ENCODE peak calls at places on chromosome 21, in five cellular contexts. One of them, this sample, is unnamed.

GRCh38 chr21:27047331-27048314 is 80.7 kb upstream of the ADAMTS5 start:
- DNase-seq in GM12864: no peak
- DNase-seq in uterus: no peak
- DNase-seq in upper lobe of right lung: no peak
- DNase-seq in fibroblast of lung: peak
- DNase-seq in this sample: no peak

GRCh38 chr21:46532080-46532479 is 72.8 kb downstream of the S100B start:
- DNase-seq in fibroblast of lung: no peak
- DNase-seq in upper lobe of right lung: no peak
- DNase-seq in uterus: no peak
- DNase-seq in GM12864: no peak
- DNase-seq in this sample: no peak

GRCh38 chr21:26659181-26659580 is 86.1 kb upstream of the CYYR1 start:
- DNase-seq in GM12864: no peak
- DNase-seq in upper lobe of right lung: no peak
- DNase-seq in uterus: no peak
- DNase-seq in fibroblast of lung: no peak
- DNase-seq in this sample: no peak

GRCh38 chr21:33135925-33136324 is 66.0 kb downstream of the OLIG1 start:
- DNase-seq in uterus: no peak
- DNase-seq in GM12864: no peak
- DNase-seq in upper lobe of right lung: no peak
- DNase-seq in fibroblast of lung: no peak
- DNase-seq in this sample: no peak

GRCh38 chr21:41396452-41397107 is 29.5 kb upstream of the MX1 start:
- DNase-seq in upper lobe of right lung: peak
- DNase-seq in uterus: no peak
- DNase-seq in fibroblast of lung: no peak
- DNase-seq in GM12864: no peak
- DNase-seq in this sample: no peak

GRCh38 chr21:46545363-46545762 is 59.5 kb downstream of the S100B start:
- DNase-seq in fibroblast of lung: no peak
- DNase-seq in upper lobe of right lung: no peak
- DNase-seq in GM12864: no peak
- DNase-seq in uterus: no peak
- DNase-seq in this sample: no peak

GRCh38 chr21:21457077-21457476 is 458.9 kb downstream of the NCAM2 start:
- DNase-seq in GM12864: no peak
- DNase-seq in fibroblast of lung: no peak
- DNase-seq in upper lobe of right lung: no peak
- DNase-seq in uterus: no peak
- DNase-seq in this sample: no peak

GRCh38 chr21:27424601-27425000 is 457.7 kb upstream of the ADAMTS5 start:
- DNase-seq in uterus: no peak
- DNase-seq in fibroblast of lung: no peak
- DNase-seq in GM12864: no peak
- DNase-seq in upper lobe of right lung: no peak
- DNase-seq in this sample: no peak

GRCh38 chr21:27033467-27033866 is 66.6 kb upstream of the ADAMTS5 start:
- DNase-seq in GM12864: no peak
- DNase-seq in uterus: no peak
- DNase-seq in fibroblast of lung: no peak
- DNase-seq in upper lobe of right lung: no peak
- DNase-seq in this sample: no peak

GRCh38 chr21:38234395-38235142 is 22.2 kb upstream of the KCNJ15 start:
- DNase-seq in uterus: no peak
- DNase-seq in fibroblast of lung: no peak
- DNase-seq in upper lobe of right lung: no peak
- DNase-seq in GM12864: no peak
- DNase-seq in this sample: no peak

GRCh38 chr21:33237446-33237845 is 7.7 kb downstream of the IFNAR2 start:
- DNase-seq in uterus: no peak
- DNase-seq in fibroblast of lung: no peak
- DNase-seq in GM12864: no peak
- DNase-seq in upper lobe of right lung: no peak
- DNase-seq in this sample: no peak

GRCh38 chr21:39705849-39706248 is 39.1 kb upstream of the IGSF5 start:
- DNase-seq in GM12864: no peak
- DNase-seq in upper lobe of right lung: no peak
- DNase-seq in uterus: no peak
- DNase-seq in fibroblast of lung: no peak
- DNase-seq in this sample: no peak

GRCh38 chr21:26846036-26846931 is 1.1 kb upstream of the ADAMTS1 start:
- DNase-seq in upper lobe of right lung: peak
- DNase-seq in fibroblast of lung: peak
- DNase-seq in uterus: peak
- DNase-seq in GM12864: no peak
- DNase-seq in this sample: no peak

GRCh38 chr21:42665484-42665883 is 12.1 kb downstream of the PDE9A start:
- DNase-seq in upper lobe of right lung: no peak
- DNase-seq in uterus: no peak
- DNase-seq in fibroblast of lung: no peak
- DNase-seq in GM12864: no peak
- DNase-seq in this sample: no peak
- TF ChIP-seq CTCF in upper lobe of right lung: no peak
- TF ChIP-seq CTCF in uterus: no peak
- TF ChIP-seq CTCF in fibroblast of lung: no peak
- TF ChIP-seq CTCF in GM12864: no peak
- TF ChIP-seq CTCF in this sample: no peak

DNA sequence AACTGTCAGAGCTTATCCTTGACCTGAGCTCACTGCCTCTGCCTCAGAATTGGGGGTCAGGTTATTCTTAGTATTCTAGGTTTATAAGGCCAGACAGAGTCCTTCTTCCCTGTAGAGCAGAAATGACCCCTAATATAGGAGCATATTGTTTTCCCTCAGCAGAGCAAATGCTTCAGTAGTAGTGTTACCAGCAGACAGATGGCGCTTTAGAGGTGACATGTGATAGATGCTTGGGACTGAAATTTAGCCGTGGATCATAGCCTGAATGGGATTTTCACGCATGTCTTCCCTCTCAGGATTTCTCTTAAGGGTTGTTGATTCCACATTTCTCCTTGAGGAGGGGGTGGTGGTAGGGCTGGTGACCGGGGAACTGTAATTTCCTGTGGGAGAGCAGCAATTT is 24.5 kb downstream of the ADARB1 start:
- DNase-seq in upper lobe of right lung: no peak
- DNase-seq in uterus: no peak
- DNase-seq in fibroblast of lung: no peak
- DNase-seq in GM12864: no peak
- DNase-seq in this sample: peak
- TF ChIP-seq CTCF in upper lobe of right lung: peak
- TF ChIP-seq CTCF in uterus: no peak
- TF ChIP-seq CTCF in fibroblast of lung: peak
- TF ChIP-seq CTCF in GM12864: peak
- TF ChIP-seq CTCF in this sample: peak

DNA sequence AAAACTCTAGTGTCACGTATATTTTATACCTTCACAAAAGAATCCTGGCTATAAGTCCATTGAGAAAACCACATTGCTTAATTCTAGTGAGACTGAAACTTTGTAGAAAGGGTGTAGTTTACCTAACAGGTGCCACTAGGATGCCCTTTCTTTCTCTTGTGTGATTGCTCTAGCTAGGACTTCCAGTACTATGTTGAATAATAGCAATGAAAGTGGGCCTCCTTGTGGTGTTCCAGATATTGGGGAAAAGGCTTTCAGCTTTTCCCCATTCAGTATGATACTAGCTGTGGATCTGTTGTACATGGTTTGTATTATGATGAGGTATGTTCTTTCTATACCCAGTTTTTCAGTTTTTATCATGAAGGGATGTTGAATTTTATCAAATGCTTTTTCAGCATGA is 39.7 kb upstream of the CHODL start:
- DNase-seq in GM12864: no peak
- DNase-seq in uterus: no peak
- DNase-seq in fibroblast of lung: no peak
- DNase-seq in upper lobe of right lung: no peak
- DNase-seq in this sample: no peak
- TF ChIP-seq CTCF in GM12864: no peak
- TF ChIP-seq CTCF in uterus: no peak
- TF ChIP-seq CTCF in fibroblast of lung: no peak
- TF ChIP-seq CTCF in upper lobe of right lung: no peak
- TF ChIP-seq CTCF in this sample: no peak

GRCh38 chr21:17729455-17729854 is 89.7 kb downstream of the C21orf91 start:
- DNase-seq in fibroblast of lung: no peak
- DNase-seq in upper lobe of right lung: no peak
- DNase-seq in uterus: no peak
- DNase-seq in GM12864: no peak
- DNase-seq in this sample: no peak

GRCh38 chr21:17727361-17727760 is 91.8 kb downstream of the C21orf91 start:
- DNase-seq in uterus: no peak
- DNase-seq in fibroblast of lung: no peak
- DNase-seq in upper lobe of right lung: no peak
- DNase-seq in GM12864: no peak
- DNase-seq in this sample: no peak

GRCh38 chr21:17725339-17725738 is 93.8 kb downstream of the C21orf91 start:
- DNase-seq in GM12864: no peak
- DNase-seq in uterus: no peak
- DNase-seq in fibroblast of lung: no peak
- DNase-seq in upper lobe of right lung: no peak
- DNase-seq in this sample: no peak

GRCh38 chr21:17730782-17731181 is 88.4 kb downstream of the C21orf91 start:
- DNase-seq in upper lobe of right lung: no peak
- DNase-seq in GM12864: no peak
- DNase-seq in fibroblast of lung: peak
- DNase-seq in uterus: no peak
- DNase-seq in this sample: no peak

DNA sequence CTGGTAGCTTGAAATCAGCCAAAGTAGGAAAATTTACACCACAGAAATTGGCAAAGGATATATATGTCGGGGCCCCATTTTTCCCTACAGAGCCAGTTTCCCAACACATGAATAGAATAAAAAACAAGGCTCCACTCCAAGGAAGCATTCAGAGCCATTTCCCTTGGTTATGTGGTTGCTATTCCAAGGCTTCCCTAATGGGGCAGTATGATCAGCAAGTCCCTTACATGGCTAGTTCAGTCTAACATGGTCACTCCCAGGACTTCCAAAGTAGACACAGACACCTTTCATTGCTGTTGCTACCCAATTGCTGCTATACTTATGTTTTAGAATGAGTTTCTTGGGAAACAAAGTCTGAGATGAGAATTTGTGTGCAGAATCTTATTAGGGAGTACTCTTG is 93.1 kb downstream of the C21orf91 start:
- DNase-seq in upper lobe of right lung: no peak
- DNase-seq in GM12864: no peak
- DNase-seq in fibroblast of lung: no peak
- DNase-seq in uterus: no peak
- DNase-seq in this sample: no peak
- TF ChIP-seq CTCF in upper lobe of right lung: peak
- TF ChIP-seq CTCF in GM12864: peak
- TF ChIP-seq CTCF in fibroblast of lung: no peak
- TF ChIP-seq CTCF in uterus: no peak
- TF ChIP-seq CTCF in this sample: no peak

This sample was measured in GM10248.